ENCODE peak calls at places on chromosomes 6 and 20, in four cellular contexts. One of them, this sample, is unnamed.

GRCh38 chr6:53728570-53729194 is 63.1 kb upstream of the KLHL31 start:
- DNase-seq in MM.1S: peak
- DNase-seq in fibroblast of mammary gland: peak
- DNase-seq in substantia nigra: peak
- DNase-seq in this sample: peak

GRCh38 chr6:164106345-164106769 is 691.8 kb downstream of the QKI start:
- DNase-seq in MM.1S: no peak
- DNase-seq in fibroblast of mammary gland: peak
- DNase-seq in substantia nigra: peak
- DNase-seq in this sample: no peak

GRCh38 chr6:71395731-71396409 is 107.3 kb downstream of the OGFRL1 start:
- DNase-seq in MM.1S: no peak
- DNase-seq in fibroblast of mammary gland: no peak
- DNase-seq in substantia nigra: no peak
- DNase-seq in this sample: no peak

GRCh38 chr6:118968416-118968815 is 33.5 kb upstream of the MCM9 start:
- DNase-seq in MM.1S: peak
- DNase-seq in fibroblast of mammary gland: peak
- DNase-seq in substantia nigra: no peak
- DNase-seq in this sample: peak

GRCh38 chr6:73514746-73515110 is 6.1 kb downstream of the EEF1A1 start:
- DNase-seq in MM.1S: no peak
- DNase-seq in fibroblast of mammary gland: no peak
- DNase-seq in substantia nigra: no peak
- DNase-seq in this sample: no peak

GRCh38 chr6:5294392-5295211 is 33.3 kb downstream of the FARS2 start:
- DNase-seq in MM.1S: no peak
- DNase-seq in fibroblast of mammary gland: no peak
- DNase-seq in substantia nigra: no peak
- DNase-seq in this sample: no peak

GRCh38 chr6:132202569-132202968 is 198.7 kb downstream of the MOXD1 start:
- DNase-seq in MM.1S: no peak
- DNase-seq in fibroblast of mammary gland: peak
- DNase-seq in substantia nigra: no peak
- DNase-seq in this sample: peak

GRCh38 chr6:32583527-32583898 is 6.1 kb downstream of the HLA-DRB1 start:
- DNase-seq in MM.1S: no peak
- DNase-seq in fibroblast of mammary gland: no peak
- DNase-seq in substantia nigra: no peak
- DNase-seq in this sample: no peak

GRCh38 chr20:15604406-15604805 is 968.8 kb downstream of the KIF16B start:
- DNase-seq in MM.1S: no peak
- DNase-seq in fibroblast of mammary gland: no peak
- DNase-seq in substantia nigra: no peak
- DNase-seq in this sample: no peak

GRCh38 chr6:160041608-160042007 is 72.7 kb downstream of the IGF2R start:
- DNase-seq in MM.1S: no peak
- DNase-seq in fibroblast of mammary gland: peak
- DNase-seq in substantia nigra: no peak
- DNase-seq in this sample: peak

This sample was measured in amniotic epithelial cell.